ENCODE peak calls at places on chromosomes 7 and 10, in ten cellular contexts. One of them, this sample, is unnamed.

GRCh38 chr7:44736896-44737295 is 11.8 kb upstream of the ZMIZ2 start:
- DNase-seq in NAMALWA: no peak
- DNase-seq in T-helper 17 cell: no peak
- DNase-seq in epithelial cell of proximal tubule: no peak
- DNase-seq in astrocyte of the spinal cord: no peak
- DNase-seq in HFF-Myc: no peak
- DNase-seq in PC-3: no peak
- DNase-seq in posterior cingulate gyrus: no peak
- DNase-seq in HuH-7.5: no peak
- DNase-seq in skeletal muscle cell: no peak
- DNase-seq in this sample: no peak

GRCh38 chr7:40551685-40552576 is 417.1 kb downstream of the SUGCT start:
- DNase-seq in NAMALWA: no peak
- DNase-seq in T-helper 17 cell: no peak
- DNase-seq in epithelial cell of proximal tubule: peak; percentile 23
- DNase-seq in astrocyte of the spinal cord: peak; percentile 60
- DNase-seq in HFF-Myc: peak; percentile 96
- DNase-seq in PC-3: peak; percentile 56
- DNase-seq in posterior cingulate gyrus: no peak
- DNase-seq in HuH-7.5: no peak
- DNase-seq in skeletal muscle cell: peak; percentile 71
- DNase-seq in this sample: peak; percentile 49

GRCh38 chr10:77907900-77908717 is 18.4 kb downstream of the DLG5 start:
- DNase-seq in NAMALWA: peak; percentile 4
- DNase-seq in T-helper 17 cell: no peak
- DNase-seq in epithelial cell of proximal tubule: no peak
- DNase-seq in astrocyte of the spinal cord: no peak
- DNase-seq in HFF-Myc: no peak
- DNase-seq in PC-3: peak; percentile 77
- DNase-seq in posterior cingulate gyrus: peak; percentile 27
- DNase-seq in HuH-7.5: no peak
- DNase-seq in skeletal muscle cell: no peak
- DNase-seq in this sample: no peak

GRCh38 chr7:123769371-123769770 is 20.6 kb upstream of the WASL start:
- DNase-seq in NAMALWA: no peak
- DNase-seq in T-helper 17 cell: no peak
- DNase-seq in epithelial cell of proximal tubule: peak; percentile 85
- DNase-seq in astrocyte of the spinal cord: peak; percentile 67
- DNase-seq in HFF-Myc: peak; percentile 2
- DNase-seq in PC-3: peak; percentile 94
- DNase-seq in posterior cingulate gyrus: no peak
- DNase-seq in HuH-7.5: peak; percentile 30
- DNase-seq in skeletal muscle cell: peak; percentile 71
- DNase-seq in this sample: no peak

GRCh38 chr10:73801253-73801590 is 10.2 kb downstream of the NDST2 start:
- DNase-seq in NAMALWA: no peak
- DNase-seq in T-helper 17 cell: no peak
- DNase-seq in epithelial cell of proximal tubule: no peak
- DNase-seq in astrocyte of the spinal cord: no peak
- DNase-seq in HFF-Myc: no peak
- DNase-seq in PC-3: no peak
- DNase-seq in posterior cingulate gyrus: peak; percentile 70
- DNase-seq in HuH-7.5: no peak
- DNase-seq in skeletal muscle cell: no peak
- DNase-seq in this sample: no peak

GRCh38 chr10:101121661-101122045 is 9.4 kb upstream of the TLX1 start:
- DNase-seq in NAMALWA: no peak
- DNase-seq in T-helper 17 cell: no peak
- DNase-seq in epithelial cell of proximal tubule: no peak
- DNase-seq in astrocyte of the spinal cord: no peak
- DNase-seq in HFF-Myc: no peak
- DNase-seq in PC-3: no peak
- DNase-seq in posterior cingulate gyrus: peak; percentile 64
- DNase-seq in HuH-7.5: no peak
- DNase-seq in skeletal muscle cell: no peak
- DNase-seq in this sample: no peak

GRCh38 chr7:41885748-41886147 is 182.9 kb upstream of the INHBA start:
- DNase-seq in NAMALWA: no peak
- DNase-seq in T-helper 17 cell: no peak
- DNase-seq in epithelial cell of proximal tubule: no peak
- DNase-seq in astrocyte of the spinal cord: peak; percentile 6
- DNase-seq in HFF-Myc: no peak
- DNase-seq in PC-3: no peak
- DNase-seq in posterior cingulate gyrus: no peak
- DNase-seq in HuH-7.5: no peak
- DNase-seq in skeletal muscle cell: no peak
- DNase-seq in this sample: no peak

GRCh38 chr7:47293884-47294568 is 287.9 kb downstream of the TNS3 start:
- DNase-seq in NAMALWA: no peak
- DNase-seq in T-helper 17 cell: no peak
- DNase-seq in epithelial cell of proximal tubule: peak; percentile 31
- DNase-seq in astrocyte of the spinal cord: no peak
- DNase-seq in HFF-Myc: no peak
- DNase-seq in PC-3: no peak
- DNase-seq in posterior cingulate gyrus: no peak
- DNase-seq in HuH-7.5: no peak
- DNase-seq in skeletal muscle cell: peak; percentile 32
- DNase-seq in this sample: no peak

GRCh38 chr10:17811466-17811865 is 2.3 kb downstream of the MRC1 start:
- DNase-seq in NAMALWA: no peak
- DNase-seq in T-helper 17 cell: no peak
- DNase-seq in epithelial cell of proximal tubule: no peak
- DNase-seq in astrocyte of the spinal cord: no peak
- DNase-seq in HFF-Myc: no peak
- DNase-seq in PC-3: no peak
- DNase-seq in posterior cingulate gyrus: no peak
- DNase-seq in HuH-7.5: no peak
- DNase-seq in skeletal muscle cell: no peak
- DNase-seq in this sample: no peak